ENCODE peak calls at places on chromosomes 16 and 17, in eight cellular contexts. U is HEK293T, R is heart right ventricle, J is cardiac fibroblast, O is upper lobe of right lung, T is psoas muscle, Z is tibial artery, H is pulmonary artery endothelial cell. Q is an unnamed sample.

GRCh38 chr16:19396555-19397011 is 21.1 kb upstream of the TMC5 start:
- DNase-seq in R (no peak), H (no peak), O (no peak), J (no peak), Z (no peak), T (no peak), U (no peak), Q (no peak)

GRCh38 chr16:82924075-82924854 is 297.5 kb downstream of the CDH13 start:
- DNase-seq in J (no peak), H (no peak), O (no peak), R (no peak), U (no peak), T (no peak), Z (no peak), Q (no peak)

GRCh38 chr17:77782611-77783010 is 175.9 kb upstream of the TNRC6C start:
- DNase-seq in H (no peak), T (no peak), R (no peak), U (no peak), J (no peak), O (no peak), Z (no peak), Q (no peak)

GRCh38 chr16:4290236-4290830 is 17.5 kb upstream of the TFAP4 start:
- DNase-seq in H (no peak), R (no peak), U (no peak), O (peak), T (no peak), J (peak), Z (no peak), Q (no peak)

GRCh38 chr17:28433696-28434095 is 27.7 kb upstream of the SLC46A1 start:
- DNase-seq in Z (no peak), T (no peak), U (no peak), J (no peak), R (no peak), H (no peak), O (no peak), Q (no peak)

GRCh38 chr17:3802461-3803307 is 1.7 kb upstream of the ITGAE start:
- DNase-seq in O (no peak), H (no peak), T (peak), R (no peak), U (no peak), J (peak), Z (peak), Q (no peak)

GRCh38 chr16:86910821-86911220 is 332.5 kb downstream of the FOXL1 start:
- DNase-seq in O (no peak), U (no peak), R (no peak), H (no peak), T (no peak), J (no peak), Z (no peak), Q (no peak)

GRCh38 chr17:80103061-80103481 is 1.7 kb downstream of the GAA start:
- DNase-seq in U (no peak), J (no peak), O (no peak), R (no peak), Z (no peak), T (no peak), H (no peak), Q (no peak)

GRCh38 chr17:40952675-40953074 is 14.1 kb downstream of the KRT39 start:
- DNase-seq in H (no peak), T (no peak), O (no peak), U (no peak), R (no peak), J (peak), Z (no peak), Q (no peak)

GRCh38 chr17:28177351-28177750 is 134.9 kb downstream of the NLK start:
- DNase-seq in T (no peak), Z (no peak), H (no peak), O (no peak), U (no peak), J (no peak), R (no peak), Q (no peak)

GRCh38 chr16:1788095-1788707 is 5.3 kb downstream of the IGFALS start:
- DNase-seq in U (no peak), R (peak), H (no peak), Z (no peak), O (peak), J (no peak), T (peak), Q (no peak)

GRCh38 chr17:19383681-19384470 is 3.1 kb downstream of the MFAP4 start:
- DNase-seq in R (peak), Z (peak), U (no peak), O (no peak), J (peak), H (no peak), T (no peak), Q (no peak)

GRCh38 chr17:68204736-68205135 is 43.1 kb upstream of the AMZ2 start:
- DNase-seq in Z (no peak), T (peak), O (peak), J (no peak), H (no peak), R (peak), U (no peak), Q (no peak)

Q was measured in glomerular endothelial cell.